ENCODE peak calls at places on chromosomes 1 and 21, in seven cellular contexts. One of them, this sample, is unnamed.

GRCh38 chr21:44872568-44873355 is 728 bp downstream of the PTTG1IP start:
- DNase-seq in fibroblast of lung: peak
- DNase-seq in adipocyte: peak
- DNase-seq in HCT116: no peak
- DNase-seq in mesendoderm: peak
- DNase-seq in GM23248: peak
- DNase-seq in H9: no peak
- DNase-seq in this sample: peak

GRCh38 chr1:171137580-171137979 is 46.9 kb downstream of the FMO3 start:
- DNase-seq in fibroblast of lung: no peak
- DNase-seq in adipocyte: no peak
- DNase-seq in HCT116: no peak
- DNase-seq in mesendoderm: no peak
- DNase-seq in GM23248: no peak
- DNase-seq in H9: no peak
- DNase-seq in this sample: no peak

GRCh38 chr1:211783897-211784296 is 46.7 kb downstream of the LPGAT1 start:
- DNase-seq in fibroblast of lung: no peak
- DNase-seq in adipocyte: no peak
- DNase-seq in HCT116: no peak
- DNase-seq in mesendoderm: peak
- DNase-seq in GM23248: no peak
- DNase-seq in H9: no peak
- DNase-seq in this sample: no peak

GRCh38 chr1:213120386-213120785 is 69.3 kb downstream of the RPS6KC1 start:
- DNase-seq in fibroblast of lung: peak
- DNase-seq in adipocyte: peak
- DNase-seq in HCT116: no peak
- DNase-seq in mesendoderm: no peak
- DNase-seq in GM23248: peak
- DNase-seq in H9: no peak
- DNase-seq in this sample: no peak

GRCh38 chr1:15519625-15520024 is 4.4 kb downstream of the CASP9 start:
- DNase-seq in fibroblast of lung: no peak
- DNase-seq in adipocyte: no peak
- DNase-seq in HCT116: no peak
- DNase-seq in mesendoderm: no peak
- DNase-seq in GM23248: no peak
- DNase-seq in H9: no peak
- DNase-seq in this sample: no peak

GRCh38 chr1:21271550-21271949 is 18.7 kb downstream of the ECE1 start:
- DNase-seq in fibroblast of lung: no peak
- DNase-seq in adipocyte: no peak
- DNase-seq in HCT116: no peak
- DNase-seq in mesendoderm: no peak
- DNase-seq in GM23248: no peak
- DNase-seq in H9: no peak
- DNase-seq in this sample: no peak

GRCh38 chr1:176896216-176896615 is 268.3 kb downstream of the ASTN1 start:
- DNase-seq in fibroblast of lung: no peak
- DNase-seq in adipocyte: no peak
- DNase-seq in HCT116: no peak
- DNase-seq in mesendoderm: no peak
- DNase-seq in GM23248: no peak
- DNase-seq in H9: no peak
- DNase-seq in this sample: no peak

GRCh38 chr1:216750031-216750627 is 26.9 kb upstream of the ESRRG start:
- DNase-seq in fibroblast of lung: peak
- DNase-seq in adipocyte: peak
- DNase-seq in HCT116: no peak
- DNase-seq in mesendoderm: peak
- DNase-seq in GM23248: peak
- DNase-seq in H9: peak
- DNase-seq in this sample: no peak

GRCh38 chr1:95806171-95806570 is 572.2 kb downstream of the RWDD3 start:
- DNase-seq in fibroblast of lung: no peak
- DNase-seq in adipocyte: no peak
- DNase-seq in HCT116: no peak
- DNase-seq in mesendoderm: no peak
- DNase-seq in GM23248: no peak
- DNase-seq in H9: no peak
- DNase-seq in this sample: no peak

GRCh38 chr21:30072496-30072895 is 94.1 kb downstream of the CLDN17 start:
- DNase-seq in fibroblast of lung: peak
- DNase-seq in adipocyte: peak
- DNase-seq in HCT116: no peak
- DNase-seq in mesendoderm: peak
- DNase-seq in GM23248: peak
- DNase-seq in H9: peak
- DNase-seq in this sample: no peak

GRCh38 chr1:115647507-115647906 is 5.7 kb downstream of the VANGL1 start:
- DNase-seq in fibroblast of lung: no peak
- DNase-seq in adipocyte: no peak
- DNase-seq in HCT116: no peak
- DNase-seq in mesendoderm: peak
- DNase-seq in GM23248: no peak
- DNase-seq in H9: no peak
- DNase-seq in this sample: no peak

GRCh38 chr1:225652726-225653462 is at the start of gene ENAH:
- DNase-seq in fibroblast of lung: peak
- DNase-seq in adipocyte: peak
- DNase-seq in HCT116: no peak
- DNase-seq in mesendoderm: peak
- DNase-seq in GM23248: peak
- DNase-seq in H9: peak
- DNase-seq in this sample: peak

GRCh38 chr1:183318433-183318832 is 99.7 kb downstream of the NMNAT2 start:
- DNase-seq in fibroblast of lung: peak
- DNase-seq in adipocyte: peak
- DNase-seq in HCT116: no peak
- DNase-seq in mesendoderm: peak
- DNase-seq in GM23248: peak
- DNase-seq in H9: peak
- DNase-seq in this sample: peak

GRCh38 chr1:227635596-227635995 is 72.2 kb downstream of the ZNF678 start:
- DNase-seq in fibroblast of lung: no peak
- DNase-seq in adipocyte: no peak
- DNase-seq in HCT116: no peak
- DNase-seq in mesendoderm: no peak
- DNase-seq in GM23248: no peak
- DNase-seq in H9: no peak
- DNase-seq in this sample: no peak

GRCh38 chr1:160963521-160963920 is 8.9 kb upstream of the ITLN2 start:
- DNase-seq in fibroblast of lung: no peak
- DNase-seq in adipocyte: no peak
- DNase-seq in HCT116: no peak
- DNase-seq in mesendoderm: no peak
- DNase-seq in GM23248: no peak
- DNase-seq in H9: no peak
- DNase-seq in this sample: no peak

GRCh38 chr1:174794861-174795260 is 204.9 kb upstream of the CACYBP start:
- DNase-seq in fibroblast of lung: no peak
- DNase-seq in adipocyte: no peak
- DNase-seq in HCT116: no peak
- DNase-seq in mesendoderm: no peak
- DNase-seq in GM23248: no peak
- DNase-seq in H9: no peak
- DNase-seq in this sample: no peak

GRCh38 chr1:83818916-83819315 is 180.0 kb downstream of the TTLL7 start:
- DNase-seq in fibroblast of lung: no peak
- DNase-seq in adipocyte: peak
- DNase-seq in HCT116: no peak
- DNase-seq in mesendoderm: peak
- DNase-seq in GM23248: peak
- DNase-seq in H9: no peak
- DNase-seq in this sample: no peak

GRCh38 chr1:99738858-99739465 is 27.5 kb downstream of the FRRS1 start:
- DNase-seq in fibroblast of lung: no peak
- DNase-seq in adipocyte: no peak
- DNase-seq in HCT116: no peak
- DNase-seq in mesendoderm: no peak
- DNase-seq in GM23248: no peak
- DNase-seq in H9: no peak
- DNase-seq in this sample: no peak

GRCh38 chr1:206961668-206962067 is 8.6 kb downstream of the FCAMR start:
- DNase-seq in fibroblast of lung: no peak
- DNase-seq in adipocyte: no peak
- DNase-seq in HCT116: no peak
- DNase-seq in mesendoderm: no peak
- DNase-seq in GM23248: no peak
- DNase-seq in H9: no peak
- DNase-seq in this sample: no peak

GRCh38 chr21:44585892-44586291 is 5.5 kb upstream of the KRTAP10-5 start:
- DNase-seq in fibroblast of lung: no peak
- DNase-seq in adipocyte: no peak
- DNase-seq in HCT116: no peak
- DNase-seq in mesendoderm: no peak
- DNase-seq in GM23248: no peak
- DNase-seq in H9: no peak
- DNase-seq in this sample: no peak

GRCh38 chr1:240496941-240497340 is 115.0 kb downstream of the GREM2 start:
- DNase-seq in fibroblast of lung: peak
- DNase-seq in adipocyte: no peak
- DNase-seq in HCT116: no peak
- DNase-seq in mesendoderm: peak
- DNase-seq in GM23248: no peak
- DNase-seq in H9: no peak
- DNase-seq in this sample: no peak

GRCh38 chr1:162391790-162392563 is 10.4 kb downstream of the C1orf226 start:
- DNase-seq in fibroblast of lung: peak
- DNase-seq in adipocyte: peak
- DNase-seq in HCT116: peak
- DNase-seq in mesendoderm: peak
- DNase-seq in GM23248: peak
- DNase-seq in H9: no peak
- DNase-seq in this sample: no peak

GRCh38 chr1:162976628-162977027 is 92.5 kb upstream of the RGS4 start:
- DNase-seq in fibroblast of lung: no peak
- DNase-seq in adipocyte: no peak
- DNase-seq in HCT116: no peak
- DNase-seq in mesendoderm: no peak
- DNase-seq in GM23248: no peak
- DNase-seq in H9: no peak
- DNase-seq in this sample: no peak

DNA sequence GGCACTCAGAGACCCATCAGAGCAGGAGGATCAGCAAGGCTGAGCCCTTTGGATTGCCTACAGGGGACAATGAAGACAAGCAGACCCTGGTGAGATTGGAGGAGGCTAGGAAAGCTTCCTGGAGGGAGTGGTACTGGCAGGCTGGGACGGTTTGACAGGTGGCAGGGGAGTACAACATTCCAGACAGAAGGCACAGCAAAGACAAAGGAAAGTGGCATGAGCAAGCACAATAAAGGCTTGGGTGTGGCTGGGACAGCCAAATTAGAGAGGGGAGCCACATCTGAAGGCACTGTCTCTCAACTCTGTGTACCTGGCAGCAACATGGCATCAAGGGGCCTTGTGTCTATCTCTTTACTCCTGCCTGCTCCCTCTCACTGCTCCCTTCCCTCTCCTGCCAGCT is 38.2 kb downstream of the DMAP1 start:
- DNase-seq in fibroblast of lung: no peak
- DNase-seq in adipocyte: no peak
- DNase-seq in HCT116: no peak
- DNase-seq in mesendoderm: no peak
- DNase-seq in GM23248: no peak
- DNase-seq in H9: no peak
- DNase-seq in this sample: no peak
- H3K9ac ChIP-seq in fibroblast of lung: no peak
- H3K9ac ChIP-seq in adipocyte: no peak
- H3K9ac ChIP-seq in HCT116: no peak
- H3K9ac ChIP-seq in mesendoderm: no peak
- H3K9ac ChIP-seq in GM23248: no peak
- H3K9ac ChIP-seq in H9: no peak
- H3K9ac ChIP-seq in this sample: no peak

GRCh38 chr1:219339466-219339865 is 165.8 kb downstream of the LYPLAL1 start:
- DNase-seq in fibroblast of lung: peak
- DNase-seq in adipocyte: peak
- DNase-seq in HCT116: no peak
- DNase-seq in mesendoderm: no peak
- DNase-seq in GM23248: peak
- DNase-seq in H9: no peak
- DNase-seq in this sample: no peak
- H3K9ac ChIP-seq in fibroblast of lung: no peak
- H3K9ac ChIP-seq in adipocyte: no peak
- H3K9ac ChIP-seq in HCT116: no peak
- H3K9ac ChIP-seq in mesendoderm: no peak
- H3K9ac ChIP-seq in GM23248: no peak
- H3K9ac ChIP-seq in H9: no peak
- H3K9ac ChIP-seq in this sample: no peak

DNA sequence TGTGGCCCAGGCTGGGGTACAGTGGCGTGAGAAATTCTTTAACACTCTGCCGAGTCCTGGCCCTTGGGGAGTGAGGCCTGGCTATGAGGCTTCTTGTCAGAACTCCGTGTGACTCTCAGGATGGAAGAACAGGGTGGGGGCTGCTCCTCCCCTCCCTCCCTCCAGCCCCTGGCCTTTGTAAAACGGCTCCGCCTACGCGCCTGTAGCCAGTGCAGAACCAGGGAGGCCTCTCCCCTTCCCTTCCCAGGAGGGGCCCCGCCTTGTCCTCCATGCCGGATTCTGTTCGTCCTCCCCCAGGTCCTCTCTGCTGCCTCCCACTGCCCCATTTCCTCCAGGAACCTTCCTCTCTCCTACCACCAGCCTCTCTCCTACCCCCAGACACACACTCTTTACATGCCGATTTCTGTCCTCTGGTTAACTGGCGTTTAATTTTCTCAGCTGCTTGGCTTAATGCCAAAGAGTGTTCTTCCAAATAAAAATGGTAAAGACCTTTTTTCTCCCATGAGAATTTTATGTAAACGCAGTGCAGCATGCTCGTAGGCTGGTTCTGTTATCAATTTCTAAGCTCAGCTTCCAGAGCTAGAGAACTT is 21.0 kb downstream of the PDE9A start:
- DNase-seq in fibroblast of lung: no peak
- DNase-seq in adipocyte: no peak
- DNase-seq in HCT116: no peak
- DNase-seq in mesendoderm: peak
- DNase-seq in GM23248: no peak
- DNase-seq in H9: peak
- DNase-seq in this sample: peak
- H3K9ac ChIP-seq in fibroblast of lung: no peak
- H3K9ac ChIP-seq in adipocyte: no peak
- H3K9ac ChIP-seq in HCT116: no peak
- H3K9ac ChIP-seq in mesendoderm: peak
- H3K9ac ChIP-seq in GM23248: no peak
- H3K9ac ChIP-seq in H9: no peak
- H3K9ac ChIP-seq in this sample: no peak

DNA sequence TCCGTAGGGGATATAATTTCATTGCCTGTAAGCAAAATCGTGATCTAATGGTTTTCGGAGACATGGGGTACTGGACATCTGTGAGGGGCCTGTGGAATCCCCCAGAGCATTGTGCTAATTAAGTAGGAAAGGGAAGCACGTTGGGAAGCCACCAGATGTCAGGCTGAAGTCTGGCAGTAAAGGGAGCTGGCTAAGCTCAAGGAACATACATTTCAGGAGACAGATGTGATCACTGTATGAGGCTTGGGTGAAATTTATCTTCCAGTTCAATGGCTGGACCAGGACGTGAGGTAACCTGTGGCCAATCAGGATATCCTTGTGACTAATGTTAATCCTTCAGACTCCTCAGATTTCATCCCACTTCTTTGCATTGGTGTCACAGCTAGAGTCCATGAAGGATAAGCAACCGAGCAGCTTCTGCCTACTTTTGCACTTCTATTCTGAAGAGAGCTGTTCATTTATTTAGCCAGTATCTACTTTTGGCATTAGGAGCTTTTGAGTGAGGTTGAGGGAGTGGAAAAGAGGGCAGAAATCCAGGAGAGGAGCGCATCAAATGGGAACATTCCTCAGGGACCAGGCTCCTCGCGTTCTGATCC is 110.2 kb upstream of the APP start:
- DNase-seq in fibroblast of lung: no peak
- DNase-seq in adipocyte: peak
- DNase-seq in HCT116: no peak
- DNase-seq in mesendoderm: peak
- DNase-seq in GM23248: peak
- DNase-seq in H9: no peak
- DNase-seq in this sample: no peak
- H3K9ac ChIP-seq in fibroblast of lung: no peak
- H3K9ac ChIP-seq in adipocyte: no peak
- H3K9ac ChIP-seq in HCT116: no peak
- H3K9ac ChIP-seq in mesendoderm: no peak
- H3K9ac ChIP-seq in GM23248: no peak
- H3K9ac ChIP-seq in H9: no peak
- H3K9ac ChIP-seq in this sample: no peak

This sample was measured in kidney.